ENCODE peak calls at places on chromosomes 2 and 18, in ten cellular contexts. N is stomach; Q is stimulated activated CD8-positive, alpha-beta memory T cell treated with anti-CD3 and anti-CD28 coated beads, Interleukin-7, amount 100 ng/mL, for 1 hour; B is stimulated activated CD4-positive, alpha-beta T cell treated with anti-CD3 and anti-CD28 coated beads, Interleukin-2, amount 100 ng/mL, for 48 hours; X is activated naive CD4-positive, alpha-beta T cell treated with anti-CD3 and anti-CD28 coated beads for 36 hours; J is fibroblast of villous mesenchyme; H is IMR-90; G is GM12865; D is amniotic epithelial cell; Z is ureter. U is an unnamed sample.

GRCh38 chr2:223956267-223956666 is 996 bp upstream of the MRPL44 start:
- DNase-seq in N (no peak), Q (no peak), B (no peak), X (peak), J (no peak), H (no peak), G (peak), D (no peak), Z (no peak), U (no peak)

GRCh38 chr2:197972017-197972416 is 167.6 kb downstream of the PLCL1 start:
- DNase-seq in N (peak), Q (no peak), B (no peak), X (no peak), J (peak), H (peak), G (no peak), D (peak), Z (no peak), U (peak)

GRCh38 chr2:146748046-146748445 is 1096.8 kb upstream of the ACVR2A start:
- DNase-seq in N (no peak), Q (no peak), B (no peak), X (no peak), J (no peak), H (no peak), G (no peak), D (no peak), Z (no peak), U (no peak)

GRCh38 chr2:25955869-25956535 is 26.3 kb downstream of the KIF3C start:
- DNase-seq in N (no peak), Q (no peak), B (no peak), X (peak), J (no peak), H (no peak), G (no peak), D (no peak), Z (no peak), U (peak)

GRCh38 chr2:61266653-61267505 is 104.9 kb downstream of the C2orf74 start:
- DNase-seq in N (no peak), Q (no peak), B (no peak), X (no peak), J (no peak), H (no peak), G (no peak), D (peak), Z (no peak), U (no peak)

GRCh38 chr2:111618953-111619902 is 264.8 kb downstream of the ANAPC1 start:
- DNase-seq in N (no peak), Q (no peak), B (no peak), X (no peak), J (peak), H (no peak), G (no peak), D (peak), Z (no peak), U (no peak)

GRCh38 chr18:23498877-23499570 is 4.3 kb upstream of the RMC1 start:
- DNase-seq in N (peak), Q (peak), B (peak), X (peak), J (peak), H (peak), G (peak), D (peak), Z (peak), U (peak)

GRCh38 chr2:241686649-241687425 is at the start of gene DTYMK:
- DNase-seq in N (peak), Q (peak), B (peak), X (peak), J (peak), H (peak), G (peak), D (peak), Z (peak), U (peak)

GRCh38 chr2:191333911-191334357 is 88.7 kb downstream of the MYO1B start:
- DNase-seq in N (no peak), Q (no peak), B (no peak), X (no peak), J (peak), H (peak), G (peak), D (peak), Z (no peak), U (peak)

GRCh38 chr2:185347445-185347844 is 391.2 kb upstream of the FSIP2 start:
- DNase-seq in N (no peak), Q (no peak), B (no peak), X (no peak), J (no peak), H (no peak), G (no peak), D (no peak), Z (no peak), U (no peak)

GRCh38 chr18:5995626-5996025 is 100.3 kb upstream of the TMEM200C start:
- DNase-seq in N (no peak), Q (no peak), B (no peak), X (no peak), J (no peak), H (no peak), G (no peak), D (no peak), Z (peak), U (no peak)

GRCh38 chr2:239692348-239692747 is 291.5 kb upstream of the HDAC4 start:
- DNase-seq in N (no peak), Q (no peak), B (no peak), X (no peak), J (no peak), H (no peak), G (no peak), D (no peak), Z (no peak), U (peak)

GRCh38 chr2:237993701-237994100 is 26.9 kb downstream of the UBE2F start:
- DNase-seq in N (no peak), Q (no peak), B (no peak), X (no peak), J (no peak), H (no peak), G (no peak), D (no peak), Z (no peak), U (no peak)